ENCODE peak calls at places on chromosome 1, in ten cellular contexts. N, O, C, U, W, Q, L, B, V and K are unnamed samples.

GRCh38 chr1:90190523-90190922 is 195.6 kb downstream of the ZNF326 start:
- DNase-seq in N (no peak), O (no peak), C (no peak), U (no peak), W (no peak), Q (no peak), L (no peak), B (no peak), V (no peak), K (no peak)

GRCh38 chr1:1437904-1438376 is 2.5 kb downstream of the VWA1 start:
- DNase-seq in N (no peak), O (no peak), C (no peak), U (peak; percentile 91), W (no peak), Q (no peak), L (peak; percentile 73), B (no peak), V (no peak), K (peak; percentile 48)

GRCh38 chr1:168373869-168374268 is 93.2 kb downstream of the TBX19 start:
- DNase-seq in N (no peak), O (no peak), C (no peak), U (no peak), W (no peak), Q (peak; percentile 17), L (no peak), B (no peak), V (no peak), K (no peak)

GRCh38 chr1:20597650-20598049 is 8.8 kb downstream of the CDA start:
- DNase-seq in N (no peak), O (no peak), C (no peak), U (no peak), W (no peak), Q (no peak), L (no peak), B (no peak), V (no peak), K (no peak)

GRCh38 chr1:58896211-58897183 is 112.7 kb upstream of the JUN start:
- DNase-seq in N (no peak), O (no peak), C (no peak), U (peak; percentile 74), W (peak; percentile 73), Q (no peak), L (peak; percentile 87), B (no peak), V (no peak), K (no peak)

GRCh38 chr1:230843503-230844309 is 24.6 kb downstream of the C1orf198 start:
- DNase-seq in N (no peak), O (no peak), C (no peak), U (no peak), W (no peak), Q (no peak), L (no peak), B (no peak), V (no peak), K (no peak)

GRCh38 chr1:67020304-67020703 is 33.6 kb downstream of the SLC35D1 start:
- DNase-seq in N (peak; percentile 75), O (peak; percentile 45), C (no peak), U (no peak), W (no peak), Q (peak; percentile 90), L (no peak), B (no peak), V (no peak), K (no peak)

GRCh38 chr1:242489545-242489944 is 35.0 kb downstream of the PLD5 start:
- DNase-seq in N (no peak), O (no peak), C (no peak), U (no peak), W (no peak), Q (no peak), L (no peak), B (no peak), V (no peak), K (no peak)

GRCh38 chr1:226569879-226570547 is 21.4 kb downstream of the STUM start:
- DNase-seq in N (no peak), O (no peak), C (no peak), U (no peak), W (no peak), Q (no peak), L (no peak), B (no peak), V (peak; percentile 25), K (no peak)

DNA sequence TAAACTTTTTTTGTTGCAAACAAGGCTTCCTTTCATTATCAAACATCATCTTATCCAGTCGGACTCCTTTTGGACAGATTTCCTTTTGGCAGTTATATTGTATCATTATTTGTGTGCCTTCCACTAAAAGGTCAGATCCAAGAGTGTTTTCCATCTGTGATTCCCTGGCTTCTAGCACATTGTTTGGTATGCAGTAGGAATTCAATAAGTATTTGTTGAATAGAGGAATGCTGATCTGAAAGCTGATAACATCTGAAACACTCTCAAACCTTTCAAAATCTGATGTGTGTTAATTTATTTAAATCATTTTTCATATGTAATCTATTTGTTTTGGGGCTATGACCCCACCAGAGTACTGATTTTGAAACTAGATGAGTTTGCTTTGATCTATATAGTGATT is 39.0 kb downstream of the NDC1 start:
- DNase-seq in N (no peak), O (peak; percentile 42), C (no peak), U (no peak), W (no peak), Q (peak; percentile 12), L (no peak), B (no peak), V (no peak), K (no peak)
- H3K36me3 ChIP-seq in N (peaks cover 9% of the 10 kb centered on the region), O (peaks cover 3% of the 10 kb centered on the region), C (peaks cover 11% of the 10 kb centered on the region), U (no peaks in the 10 kb centered on the region), W (no peaks in the 10 kb centered on the region), Q (peaks cover 16% of the 10 kb centered on the region), L (no peaks in the 10 kb centered on the region), B (peaks cover 12% of the 10 kb centered on the region), V (peaks cover 8% of the 10 kb centered on the region), K (peaks cover 2% of the 10 kb centered on the region)

DNA sequence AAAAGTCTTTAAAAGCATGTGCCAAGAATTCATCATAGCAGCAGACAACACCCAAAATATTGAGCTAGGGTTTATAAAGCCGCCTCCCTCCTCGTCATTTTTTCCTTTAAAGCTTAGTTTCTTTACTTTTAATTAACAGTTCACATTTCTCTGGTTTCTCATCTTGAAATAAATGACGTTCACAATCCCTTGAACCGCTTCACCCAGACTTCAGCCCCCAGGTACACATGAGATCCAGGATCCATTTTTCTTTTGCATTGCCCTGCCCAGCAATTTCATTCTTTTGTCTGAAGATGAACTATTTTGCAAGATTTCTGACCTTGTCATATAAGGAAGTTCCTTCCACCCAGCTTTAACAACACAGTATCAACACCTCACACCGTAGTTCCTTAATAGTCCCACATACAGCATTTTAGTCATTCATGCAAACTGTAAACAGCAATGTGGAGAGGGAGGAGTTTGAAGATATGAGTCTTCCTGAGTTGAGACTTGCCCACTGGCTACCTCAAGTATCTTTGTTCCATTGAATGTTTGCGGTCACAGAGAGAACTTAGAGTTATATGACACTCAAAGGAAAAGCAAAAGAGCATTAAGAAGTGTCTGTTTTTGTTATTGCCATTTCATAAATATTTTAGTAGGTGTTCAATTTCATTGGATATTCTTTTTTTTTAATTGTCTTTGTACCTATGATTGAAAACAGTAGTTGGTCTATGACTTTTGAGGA is 35.3 kb upstream of the CACYBP start:
- DNase-seq in N (no peak), O (no peak), C (no peak), U (no peak), W (no peak), Q (no peak), L (no peak), B (no peak), V (no peak), K (no peak)
- H3K4me3 ChIP-seq in N (no peak overlapping the region), O (peak overlapping the region; percentile 38), C (no peak overlapping the region), U (no peak overlapping the region), W (no peak overlapping the region), Q (no peak overlapping the region), L (no peak overlapping the region), B (peak overlapping the region; percentile 50), V (no peak overlapping the region), K (no peak overlapping the region)

GRCh38 chr1:150150511-150151021 is 850 bp downstream of the PLEKHO1 start:
- DNase-seq in N (no peak), O (peak; percentile 62), C (no peak), U (no peak), W (peak; percentile 41), Q (no peak), L (peak; percentile 37), B (peak; percentile 8), V (no peak), K (no peak)
- H3K36me3 ChIP-seq in N (peaks cover 38% of the 10 kb centered on the region), O (peaks cover 15% of the 10 kb centered on the region), C (peaks cover 12% of the 10 kb centered on the region), U (no peaks in the 10 kb centered on the region), W (peaks cover 8% of the 10 kb centered on the region), Q (peaks cover 23% of the 10 kb centered on the region), L (no peaks in the 10 kb centered on the region), B (peaks cover 16% of the 10 kb centered on the region), V (peaks cover 16% of the 10 kb centered on the region), K (peaks cover 2% of the 10 kb centered on the region)

DNA sequence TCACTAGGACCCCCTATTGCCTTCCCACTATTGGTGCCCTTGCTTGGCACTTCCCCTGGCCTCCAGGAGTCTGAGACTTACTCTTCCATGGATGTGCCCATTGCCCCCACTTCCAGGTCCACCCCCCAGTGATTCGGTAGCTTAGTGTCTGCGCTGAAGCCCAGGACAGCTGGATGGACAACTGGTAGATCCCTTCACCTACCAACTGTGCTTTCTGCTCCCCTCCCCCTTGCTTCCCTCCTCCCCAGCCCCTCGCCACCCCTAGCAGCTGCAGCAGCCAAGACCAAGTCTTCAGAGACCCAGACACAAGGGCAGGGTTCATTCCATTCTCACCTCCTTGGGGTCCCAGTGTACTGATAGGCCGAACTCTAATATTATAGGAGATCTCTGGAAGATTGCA is 6.9 kb downstream of the LMNA start:
- DNase-seq in N (no peak), O (no peak), C (no peak), U (no peak), W (no peak), Q (no peak), L (no peak), B (no peak), V (no peak), K (no peak)
- H3K4me3 ChIP-seq in N (no peak overlapping the region), O (peak overlapping the region; percentile 90), C (no peak overlapping the region), U (no peak overlapping the region), W (peak overlapping the region; percentile 91), Q (no peak overlapping the region), L (no peak overlapping the region), B (no peak overlapping the region), V (no peak overlapping the region), K (no peak overlapping the region)

GRCh38 chr1:185308126-185308525 is 8.9 kb downstream of the IVNS1ABP start:
- DNase-seq in N (no peak), O (no peak), C (no peak), U (no peak), W (no peak), Q (no peak), L (no peak), B (no peak), V (no peak), K (no peak)
- H3K36me3 ChIP-seq in N (peaks cover 29% of the 10 kb centered on the region), O (peaks cover 62% of the 10 kb centered on the region), C (peaks cover 6% of the 10 kb centered on the region), U (peaks cover 41% of the 10 kb centered on the region), W (peaks cover 59% of the 10 kb centered on the region), Q (peaks cover 63% of the 10 kb centered on the region), L (no peaks in the 10 kb centered on the region), B (peaks cover 63% of the 10 kb centered on the region), V (peaks cover 14% of the 10 kb centered on the region), K (no peaks in the 10 kb centered on the region)